ENCODE peak calls at places on chromosome 13, in eight cellular contexts. G is heart right ventricle; Q is lower leg skin; E is stimulated activated CD8-positive, alpha-beta memory T cell treated with anti-CD3 and anti-CD28 coated beads, Interleukin-4, amount 100 ng/mL, for 48 hours; R is stimulated activated CD4-positive, alpha-beta T cell treated with anti-CD3 and anti-CD28 coated beads, Interleukin-4, amount 100 ng/mL, for 1 hour; T is effector CD4-positive, alpha-beta T cell; J is activated T-cell treated with anti-CD3 and anti-CD28 coated beads, Interleukin-2, amount 50 U/mL, for 72 hours; N is lower lobe of right lung. A is an unnamed sample.

GRCh38 chr13:42113478-42113877 is 65.0 kb downstream of the DGKH start:
- DNase-seq in G (no peak), Q (no peak), E (no peak), R (no peak), T (no peak), J (no peak), N (no peak), A (no peak)

GRCh38 chr13:67520886-67521285 is 290.8 kb upstream of the PCDH9 start:
- DNase-seq in G (no peak), Q (no peak), E (no peak), R (no peak), T (no peak), J (no peak), N (no peak), A (no peak)

GRCh38 chr13:72435251-72435650 is 292.2 kb downstream of the MZT1 start:
- DNase-seq in G (no peak), Q (no peak), E (no peak), R (no peak), T (no peak), J (no peak), N (no peak), A (no peak)

GRCh38 chr13:112928958-112929777 is 39.8 kb upstream of the MCF2L start:
- DNase-seq in G (peak; percentile 59), Q (no peak), E (no peak), R (no peak), T (no peak), J (no peak), N (no peak), A (no peak)

GRCh38 chr13:43786766-43787517 is at the start of gene ENOX1:
- DNase-seq in G (peak; percentile 67), Q (no peak), E (peak; percentile 44), R (peak; percentile 41), T (no peak), J (peak; percentile 37), N (peak; percentile 46), A (no peak)

GRCh38 chr13:76656496-76656895 is 229.7 kb downstream of the KCTD12 start:
- DNase-seq in G (no peak), Q (no peak), E (no peak), R (no peak), T (no peak), J (no peak), N (no peak), A (no peak)

GRCh38 chr13:21225841-21226581 is 49.6 kb downstream of the MRPL57 start:
- DNase-seq in G (no peak), Q (no peak), E (no peak), R (no peak), T (no peak), J (no peak), N (no peak), A (no peak)

GRCh38 chr13:32150794-32151193 is 119.2 kb downstream of the FRY start:
- DNase-seq in G (peak; percentile 78), Q (no peak), E (no peak), R (no peak), T (no peak), J (no peak), N (no peak), A (no peak)

GRCh38 chr13:68759617-68760016 is 1348.0 kb upstream of the ATXN8OS start:
- DNase-seq in G (no peak), Q (no peak), E (no peak), R (no peak), T (no peak), J (no peak), N (no peak), A (no peak)

GRCh38 chr13:90956036-90956435 is 391.5 kb upstream of the MIR17HG start:
- DNase-seq in G (no peak), Q (no peak), E (no peak), R (no peak), T (no peak), J (no peak), N (no peak), A (no peak)

GRCh38 chr13:65461590-65461989 is 1768.5 kb downstream of the PCDH9 start:
- DNase-seq in G (no peak), Q (no peak), E (no peak), R (no peak), T (no peak), J (no peak), N (no peak), A (no peak)

GRCh38 chr13:46097015-46097414 is 7.8 kb downstream of the CPB2 start:
- DNase-seq in G (no peak), Q (no peak), E (no peak), R (no peak), T (no peak), J (no peak), N (no peak), A (no peak)